ENCODE peak calls at places on chromosome 16, in seven cellular contexts. O, G, A, B, Y, N and U are unnamed samples.

GRCh38 chr16:15523092-15523541 is 88.7 kb downstream of the BMERB1 start:
- DNase-seq in O (no peak), G (peak), A (no peak), B (no peak), Y (no peak), N (no peak), U (no peak)

GRCh38 chr16:65176603-65177002 is 54.7 kb upstream of the CDH11 start:
- DNase-seq in O (no peak), G (no peak), A (no peak), B (no peak), Y (peak), N (no peak), U (no peak)

GRCh38 chr16:55663225-55663624 is 7.4 kb downstream of the SLC6A2 start:
- DNase-seq in O (no peak), G (no peak), A (no peak), B (no peak), Y (no peak), N (no peak), U (no peak)

GRCh38 chr16:4115941-4116327 is 308 bp downstream of the ADCY9 start:
- DNase-seq in O (no peak), G (peak), A (no peak), B (no peak), Y (no peak), N (no peak), U (no peak)

GRCh38 chr16:17056666-17057065 is 414.1 kb downstream of the XYLT1 start:
- DNase-seq in O (no peak), G (no peak), A (no peak), B (no peak), Y (no peak), N (no peak), U (no peak)

GRCh38 chr16:667780-668518 is at the start of gene RHOT2:
- DNase-seq in O (peak), G (peak), A (peak), B (peak), Y (peak), N (peak), U (peak)

GRCh38 chr16:228917-229730 is at the start of gene LUC7L:
- DNase-seq in O (peak), G (peak), A (peak), B (peak), Y (peak), N (peak), U (peak)

GRCh38 chr16:3174618-3175148 is 13.3 kb upstream of the OR1F1 start:
- DNase-seq in O (no peak), G (no peak), A (no peak), B (no peak), Y (no peak), N (no peak), U (no peak)

GRCh38 chr16:22075043-22075757 is 17.1 kb upstream of the VWA3A start:
- DNase-seq in O (no peak), G (no peak), A (no peak), B (no peak), Y (peak), N (no peak), U (no peak)

GRCh38 chr16:35523991-35524390 is 2064.6 kb downstream of the TP53TG3F start:
- DNase-seq in O (no peak), G (no peak), A (no peak), B (peak), Y (no peak), N (no peak), U (no peak)

GRCh38 chr16:84950906-84951305 is 60.4 kb downstream of the ZDHHC7 start:
- DNase-seq in O (no peak), G (no peak), A (peak), B (peak), Y (no peak), N (no peak), U (no peak)

GRCh38 chr16:19757026-19757425 is 39.0 kb downstream of the IQCK start:
- DNase-seq in O (no peak), G (no peak), A (no peak), B (no peak), Y (peak), N (no peak), U (no peak)

GRCh38 chr16:31409433-31409832 is 16.3 kb downstream of the ITGAD start:
- DNase-seq in O (no peak), G (no peak), A (no peak), B (no peak), Y (peak), N (no peak), U (no peak)

GRCh38 chr16:88357306-88358032 is 25.3 kb upstream of the ZNF469 start:
- DNase-seq in O (no peak), G (no peak), A (no peak), B (no peak), Y (no peak), N (no peak), U (no peak)

GRCh38 chr16:87206646-87207451 is 110.3 kb downstream of the C16orf95 start:
- DNase-seq in O (no peak), G (no peak), A (no peak), B (no peak), Y (peak), N (no peak), U (no peak)

GRCh38 chr16:87945351-87946042 is 5.7 kb upstream of the BANP start:
- DNase-seq in O (no peak), G (peak), A (peak), B (peak), Y (peak), N (no peak), U (peak)

GRCh38 chr16:938136-938535 is 32.6 kb downstream of the LMF1 start:
- DNase-seq in O (no peak), G (no peak), A (no peak), B (no peak), Y (no peak), N (no peak), U (no peak)

GRCh38 chr16:58045096-58045495 is 19.5 kb downstream of the MMP15 start:
- DNase-seq in O (no peak), G (peak), A (peak), B (no peak), Y (no peak), N (no peak), U (no peak)

GRCh38 chr16:19113577-19114358 is at the start of gene ITPRIPL2:
- DNase-seq in O (no peak), G (peak), A (peak), B (peak), Y (peak), N (no peak), U (peak)

GRCh38 chr16:66256919-66257318 is 109.6 kb upstream of the CDH5 start:
- DNase-seq in O (no peak), G (no peak), A (no peak), B (no peak), Y (no peak), N (no peak), U (no peak)

GRCh38 chr16:14475370-14476139 is 154.5 kb downstream of the PARN start:
- DNase-seq in O (no peak), G (no peak), A (no peak), B (peak), Y (peak), N (no peak), U (peak)

GRCh38 chr16:74622005-74622404 is 15.1 kb upstream of the GLG1 start:
- DNase-seq in O (no peak), G (no peak), A (no peak), B (no peak), Y (no peak), N (no peak), U (no peak)

GRCh38 chr16:80746231-80746630 is 58.2 kb downstream of the CDYL2 start:
- DNase-seq in O (no peak), G (no peak), A (no peak), B (no peak), Y (peak), N (no peak), U (no peak)

GRCh38 chr16:48381201-48381600 is 4.0 kb downstream of the SIAH1 start:
- DNase-seq in O (no peak), G (no peak), A (no peak), B (no peak), Y (peak), N (no peak), U (no peak)

GRCh38 chr16:9297437-9298113 is 206.1 kb downstream of the HAPSTR1 start:
- DNase-seq in O (no peak), G (no peak), A (peak), B (peak), Y (peak), N (no peak), U (no peak)

GRCh38 chr16:56961851-56962281 is at the start of gene CETP:
- DNase-seq in O (no peak), G (no peak), A (no peak), B (no peak), Y (no peak), N (no peak), U (no peak)

GRCh38 chr16:53085539-53086450 is 31.0 kb downstream of the CHD9 start:
- DNase-seq in O (no peak), G (no peak), A (no peak), B (no peak), Y (peak), N (no peak), U (no peak)

GRCh38 chr16:81703177-81704155 is 75.6 kb upstream of the PLCG2 start:
- DNase-seq in O (no peak), G (no peak), A (no peak), B (no peak), Y (peak), N (no peak), U (no peak)

GRCh38 chr16:23903001-23903414 is 67.2 kb downstream of the PRKCB start:
- DNase-seq in O (no peak), G (no peak), A (no peak), B (no peak), Y (no peak), N (no peak), U (no peak)

GRCh38 chr16:85463672-85464071 is 149.4 kb upstream of the GSE1 start:
- DNase-seq in O (no peak), G (no peak), A (no peak), B (no peak), Y (no peak), N (no peak), U (no peak)

GRCh38 chr16:14500791-14501190 is 129.3 kb downstream of the PARN start:
- DNase-seq in O (no peak), G (no peak), A (no peak), B (no peak), Y (peak), N (no peak), U (no peak)

GRCh38 chr16:65845466-65846209 is 520.9 kb upstream of the CDH5 start:
- DNase-seq in O (no peak), G (no peak), A (no peak), B (no peak), Y (peak), N (no peak), U (no peak)

GRCh38 chr16:29816694-29817441 is 916 bp downstream of the PAGR1 start:
- DNase-seq in O (peak), G (peak), A (peak), B (peak), Y (peak), N (no peak), U (peak)

GRCh38 chr16:22948058-22948602 is 134.2 kb downstream of the HS3ST2 start:
- DNase-seq in O (no peak), G (no peak), A (peak), B (no peak), Y (no peak), N (no peak), U (no peak)

GRCh38 chr16:67393111-67393789 is at the start of gene TPPP3:
- DNase-seq in O (peak), G (peak), A (peak), B (peak), Y (peak), N (peak), U (peak)

GRCh38 chr16:58684354-58685083 is at the start of gene SLC38A7:
- DNase-seq in O (peak), G (peak), A (peak), B (peak), Y (peak), N (peak), U (peak)

GRCh38 chr16:30948087-30948955 is 547 bp upstream of the ORAI3 start:
- DNase-seq in O (no peak), G (peak), A (peak), B (peak), Y (peak), N (no peak), U (peak)